ENCODE peak calls at places on chromosomes 13 and 19, in ten cellular contexts. X is brain pericyte; W is cardiac fibroblast; H is NCI-H1092 treated with DMSO at 0.1 percent for 48 hours; L is thyroid gland; G is T-helper 17 cell; F is activated T-cell treated with anti-CD3 and anti-CD28 coated beads for 1 hour; N is ACHN; O is activated CD4-positive, alpha-beta T cell treated with anti-CD3 and anti-CD28 coated beads, Interleukin-2, amount 10 ng/mL, durations not matched to agents 7 days and 5 days; M is stimulated activated CD4-positive, alpha-beta T cell treated with anti-CD3 and anti-CD28 coated beads, Interleukin-4, amount 100 ng/mL, for 48 hours. D is an unnamed sample.

GRCh38 chr19:7544626-7545025 is 9.1 kb downstream of the PNPLA6 start:
- DNase-seq in X (no peak), W (no peak), H (no peak), L (no peak), G (no peak), F (no peak), N (no peak), O (no peak), M (no peak), D (no peak)

GRCh38 chr13:36129539-36129938 is 1.6 kb downstream of the DCLK1 start:
- DNase-seq in X (no peak), W (no peak), H (no peak), L (no peak), G (no peak), F (no peak), N (no peak), O (no peak), M (no peak), D (no peak)

GRCh38 chr19:1237754-1238372 is at the start of gene CBARP:
- DNase-seq in X (no peak), W (peak), H (no peak), L (peak), G (peak), F (no peak), N (no peak), O (no peak), M (no peak), D (no peak)

GRCh38 chr19:35868172-35868822 is at the start of gene APLP1:
- DNase-seq in X (no peak), W (peak), H (peak), L (peak), G (peak), F (peak), N (peak), O (peak), M (peak), D (peak)

GRCh38 chr13:47109028-47109427 is 212.2 kb upstream of the HTR2A start:
- DNase-seq in X (no peak), W (no peak), H (no peak), L (no peak), G (no peak), F (no peak), N (no peak), O (peak), M (no peak), D (no peak)

GRCh38 chr13:33213024-33213795 is 72.3 kb downstream of the STARD13 start:
- DNase-seq in X (no peak), W (no peak), H (no peak), L (peak), G (no peak), F (no peak), N (no peak), O (no peak), M (no peak), D (no peak)

GRCh38 chr13:50882816-50883215 is 26.8 kb upstream of the RNASEH2B start:
- DNase-seq in X (no peak), W (no peak), H (no peak), L (no peak), G (no peak), F (no peak), N (no peak), O (no peak), M (no peak), D (no peak)

GRCh38 chr13:35621989-35622388 is 145.5 kb upstream of the MAB21L1 start:
- DNase-seq in X (no peak), W (peak), H (no peak), L (no peak), G (no peak), F (no peak), N (no peak), O (no peak), M (no peak), D (no peak)

GRCh38 chr13:73521970-73522549 is 463.3 kb downstream of the KLF5 start:
- DNase-seq in X (no peak), W (no peak), H (no peak), L (no peak), G (no peak), F (no peak), N (no peak), O (no peak), M (no peak), D (no peak)

GRCh38 chr19:42553292-42554045 is 25.2 kb upstream of the CEACAM1 start:
- DNase-seq in X (no peak), W (peak), H (no peak), L (no peak), G (no peak), F (no peak), N (peak), O (no peak), M (no peak), D (peak)

GRCh38 chr13:32086791-32087441 is 55.3 kb downstream of the FRY start:
- DNase-seq in X (no peak), W (no peak), H (peak), L (no peak), G (no peak), F (no peak), N (no peak), O (no peak), M (no peak), D (no peak)

GRCh38 chr19:2841858-2842574 is 741 bp downstream of the ZNF555 start:
- DNase-seq in X (no peak), W (no peak), H (no peak), L (no peak), G (no peak), F (no peak), N (no peak), O (no peak), M (no peak), D (no peak)

GRCh38 chr13:53545340-53545941 is 516.8 kb downstream of the OLFM4 start:
- DNase-seq in X (no peak), W (no peak), H (no peak), L (no peak), G (no peak), F (no peak), N (no peak), O (no peak), M (no peak), D (no peak)

GRCh38 chr19:7013678-7014077 is 7.6 kb downstream of the MBD3L2B start:
- DNase-seq in X (no peak), W (peak), H (no peak), L (no peak), G (no peak), F (no peak), N (no peak), O (no peak), M (no peak), D (no peak)

GRCh38 chr13:103246581-103247200 is 180.5 kb upstream of the SLC10A2 start:
- DNase-seq in X (no peak), W (no peak), H (no peak), L (no peak), G (no peak), F (no peak), N (no peak), O (no peak), M (no peak), D (no peak)

GRCh38 chr13:47112205-47112896 is 215.5 kb upstream of the HTR2A start:
- DNase-seq in X (no peak), W (no peak), H (no peak), L (no peak), G (no peak), F (no peak), N (no peak), O (no peak), M (no peak), D (no peak)

GRCh38 chr19:6472713-6473112 is 8.6 kb downstream of the CRB3 start:
- DNase-seq in X (no peak), W (no peak), H (no peak), L (no peak), G (no peak), F (no peak), N (no peak), O (no peak), M (no peak), D (no peak)

GRCh38 chr13:98542568-98543379 is 34.1 kb downstream of the STK24 start:
- DNase-seq in X (no peak), W (no peak), H (no peak), L (no peak), G (no peak), F (no peak), N (no peak), O (peak), M (no peak), D (no peak)

GRCh38 chr19:45798995-45799517 is 6.4 kb upstream of the DMWD start:
- DNase-seq in X (no peak), W (peak), H (peak), L (peak), G (peak), F (peak), N (peak), O (peak), M (peak), D (peak)

GRCh38 chr13:19601749-19602725 is 31.4 kb upstream of the MPHOSPH8 start:
- DNase-seq in X (no peak), W (peak), H (peak), L (peak), G (no peak), F (no peak), N (peak), O (peak), M (peak), D (no peak)

GRCh38 chr19:9445037-9445436 is 9.7 kb upstream of the ZNF266 start:
- DNase-seq in X (no peak), W (no peak), H (no peak), L (no peak), G (no peak), F (no peak), N (no peak), O (no peak), M (no peak), D (no peak)

GRCh38 chr13:45873491-45874360 is 22.2 kb upstream of the SIAH3 start:
- DNase-seq in X (no peak), W (no peak), H (no peak), L (no peak), G (no peak), F (no peak), N (peak), O (no peak), M (no peak), D (no peak)

GRCh38 chr13:90188237-90188636 is 1159.2 kb upstream of the MIR17HG start:
- DNase-seq in X (no peak), W (no peak), H (no peak), L (no peak), G (no peak), F (no peak), N (no peak), O (no peak), M (no peak), D (no peak)

GRCh38 chr19:12117203-12117970 is 22.8 kb downstream of the ZNF20 start:
- DNase-seq in X (no peak), W (no peak), H (no peak), L (no peak), G (no peak), F (no peak), N (no peak), O (no peak), M (no peak), D (no peak)

GRCh38 chr13:105737688-105738087 is 797.8 kb downstream of the EFNB2 start:
- DNase-seq in X (no peak), W (no peak), H (no peak), L (no peak), G (no peak), F (no peak), N (no peak), O (no peak), M (no peak), D (no peak)

GRCh38 chr19:13644648-13645047 is 119.7 kb upstream of the MRI1 start:
- DNase-seq in X (no peak), W (no peak), H (no peak), L (no peak), G (no peak), F (no peak), N (no peak), O (no peak), M (no peak), D (no peak)

GRCh38 chr13:101529419-101529818 is 76.9 kb downstream of the ITGBL1 start:
- DNase-seq in X (peak), W (peak), H (no peak), L (no peak), G (no peak), F (no peak), N (peak), O (no peak), M (no peak), D (no peak)

GRCh38 chr13:94061316-94061715 is 418.2 kb downstream of the DCT start:
- DNase-seq in X (no peak), W (peak), H (no peak), L (no peak), G (no peak), F (no peak), N (no peak), O (no peak), M (no peak), D (peak)

GRCh38 chr13:33106656-33107402 is 90.6 kb downstream of the KL start:
- DNase-seq in X (no peak), W (no peak), H (no peak), L (no peak), G (no peak), F (no peak), N (no peak), O (no peak), M (no peak), D (no peak)

GRCh38 chr19:35851213-35852028 is 883 bp downstream of the NPHS1 start:
- DNase-seq in X (no peak), W (no peak), H (no peak), L (no peak), G (no peak), F (no peak), N (no peak), O (no peak), M (no peak), D (no peak)

GRCh38 chr13:38628554-38628953 is 58.3 kb upstream of the FREM2 start:
- DNase-seq in X (no peak), W (no peak), H (no peak), L (no peak), G (no peak), F (no peak), N (no peak), O (no peak), M (no peak), D (no peak)

GRCh38 chr19:46603195-46603637 is 2.1 kb downstream of the CALM3 start:
- DNase-seq in X (no peak), W (no peak), H (no peak), L (no peak), G (no peak), F (no peak), N (no peak), O (no peak), M (no peak), D (no peak)

GRCh38 chr13:28467034-28467433 is 27.9 kb downstream of the FLT1 start:
- DNase-seq in X (no peak), W (peak), H (no peak), L (no peak), G (no peak), F (no peak), N (no peak), O (no peak), M (no peak), D (no peak)

D was measured in H54.